ENCODE peak calls at places on chromosomes 1 and 21, in nine cellular contexts. E, Z, I, K, M, P, X, A and U are unnamed samples.

GRCh38 chr1:41592451-41593125 is 108.1 kb upstream of the EDN2 start:
- ATAC-seq in E (no peak), Z (no peak), I (no peak), K (no peak), M (no peak), P (no peak), X (no peak), A (no peak), U (no peak)

GRCh38 chr1:6683434-6683833 is 18.2 kb downstream of the DNAJC11 start:
- ATAC-seq in E (no peak), Z (no peak), I (peak; percentile 19), K (no peak), M (no peak), P (peak; percentile 72), X (no peak), A (no peak), U (no peak)

GRCh38 chr1:53625766-53626520 is 113.0 kb downstream of the GLIS1 start:
- ATAC-seq in E (no peak), Z (no peak), I (no peak), K (no peak), M (no peak), P (no peak), X (no peak), A (peak; percentile 57), U (no peak)

GRCh38 chr1:89350298-89350697 is 13.6 kb upstream of the GBP6 start:
- ATAC-seq in E (no peak), Z (no peak), I (no peak), K (peak; percentile 51), M (no peak), P (peak; percentile 25), X (no peak), A (no peak), U (no peak)

GRCh38 chr1:206935491-206936067 is 10.7 kb downstream of the PIGR start:
- ATAC-seq in E (peak; percentile 72), Z (peak; percentile 55), I (peak; percentile 99), K (peak; percentile 58), M (peak; percentile 84), P (peak; percentile 76), X (peak; percentile 82), A (peak; percentile 39), U (peak; percentile 88)

GRCh38 chr1:228084325-228084724 is 1.8 kb downstream of the ARF1 start:
- ATAC-seq in E (peak; percentile 13), Z (no peak), I (no peak), K (no peak), M (no peak), P (peak; percentile 24), X (no peak), A (no peak), U (no peak)

GRCh38 chr1:154860154-154860870 is 9.8 kb downstream of the KCNN3 start:
- ATAC-seq in E (peak; percentile 28), Z (no peak), I (peak; percentile 54), K (no peak), M (no peak), P (peak; percentile 7), X (no peak), A (no peak), U (no peak)

GRCh38 chr1:25807480-25808390 is 7.7 kb downstream of the SELENON start:
- ATAC-seq in E (no peak), Z (no peak), I (no peak), K (no peak), M (no peak), P (no peak), X (no peak), A (no peak), U (no peak)

GRCh38 chr1:19033926-19034680 is 77.6 kb upstream of the IFFO2 start:
- ATAC-seq in E (no peak), Z (no peak), I (no peak), K (no peak), M (no peak), P (no peak), X (peak; percentile 93), A (no peak), U (peak; percentile 64)

GRCh38 chr1:6596886-6597776 is 5.5 kb downstream of the KLHL21 start:
- ATAC-seq in E (no peak), Z (no peak), I (no peak), K (no peak), M (no peak), P (no peak), X (no peak), A (no peak), U (no peak)

GRCh38 chr1:1272341-1273151 is 1.1 kb downstream of the UBE2J2 start:
- ATAC-seq in E (peak; percentile 38), Z (peak; percentile 14), I (peak; percentile 2), K (no peak), M (peak; percentile 38), P (no peak), X (peak; percentile 64), A (no peak), U (no peak)

GRCh38 chr1:23442751-23443150 is 18.2 kb upstream of the TCEA3 start:
- ATAC-seq in E (no peak), Z (no peak), I (no peak), K (no peak), M (no peak), P (no peak), X (no peak), A (no peak), U (no peak)

GRCh38 chr21:39022035-39022900 is 161.0 kb downstream of the PSMG1 start:
- ATAC-seq in E (peak; percentile 15), Z (no peak), I (no peak), K (no peak), M (no peak), P (no peak), X (no peak), A (no peak), U (no peak)

GRCh38 chr21:31571879-31572278 is 87.6 kb upstream of the SOD1 start:
- ATAC-seq in E (no peak), Z (no peak), I (no peak), K (no peak), M (no peak), P (no peak), X (no peak), A (no peak), U (no peak)

GRCh38 chr1:24481098-24481497 is 21.5 kb upstream of the RCAN3 start:
- ATAC-seq in E (peak; percentile 81), Z (peak; percentile 70), I (peak; percentile 79), K (peak; percentile 75), M (no peak), P (peak; percentile 76), X (no peak), A (peak; percentile 47), U (no peak)

GRCh38 chr1:26831546-26832248 is 5.2 kb downstream of the ZDHHC18 start:
- ATAC-seq in E (no peak), Z (no peak), I (no peak), K (no peak), M (no peak), P (no peak), X (peak; percentile 37), A (no peak), U (no peak)

GRCh38 chr1:42298520-42298919 is 36.5 kb downstream of the FOXJ3 start:
- ATAC-seq in E (no peak), Z (peak; percentile 44), I (no peak), K (no peak), M (no peak), P (no peak), X (no peak), A (no peak), U (no peak)

GRCh38 chr1:93631626-93632365 is 49.8 kb downstream of the BCAR3 start:
- ATAC-seq in E (peak; percentile 45), Z (no peak), I (peak; percentile 87), K (no peak), M (peak; percentile 66), P (no peak), X (no peak), A (no peak), U (peak; percentile 58)

GRCh38 chr1:199279872-199280649 is 641.2 kb downstream of the PTPRC start:
- ATAC-seq in E (no peak), Z (no peak), I (no peak), K (peak; percentile 47), M (peak; percentile 77), P (peak; percentile 83), X (no peak), A (no peak), U (peak; percentile 61)

GRCh38 chr1:182196897-182197546 is 135.5 kb upstream of the ZNF648 start:
- ATAC-seq in E (peak; percentile 77), Z (no peak), I (no peak), K (no peak), M (no peak), P (no peak), X (no peak), A (peak; percentile 84), U (no peak)

GRCh38 chr1:235093013-235093618 is 35.5 kb downstream of the TOMM20 start:
- ATAC-seq in E (peak; percentile 77), Z (no peak), I (peak; percentile 85), K (peak; percentile 2), M (peak; percentile 45), P (peak; percentile 20), X (peak; percentile 43), A (peak; percentile 87), U (peak; percentile 66)

GRCh38 chr1:159932296-159933285 is 7.3 kb upstream of the TAGLN2 start:
- ATAC-seq in E (no peak), Z (no peak), I (no peak), K (no peak), M (no peak), P (no peak), X (no peak), A (no peak), U (no peak)

GRCh38 chr1:221891708-221892107 is 149.8 kb upstream of the DUSP10 start:
- ATAC-seq in E (no peak), Z (no peak), I (no peak), K (no peak), M (no peak), P (no peak), X (no peak), A (peak; percentile 49), U (no peak)

GRCh38 chr1:20430355-20431290 is 55.4 kb downstream of the CAMK2N1 start:
- ATAC-seq in E (peak; percentile 43), Z (no peak), I (peak; percentile 94), K (peak; percentile 47), M (peak; percentile 87), P (no peak), X (peak; percentile 47), A (peak; percentile 16), U (peak; percentile 79)

GRCh38 chr21:43021756-43022600 is 47.6 kb downstream of the PKNOX1 start:
- ATAC-seq in E (no peak), Z (no peak), I (no peak), K (no peak), M (no peak), P (no peak), X (no peak), A (peak; percentile 43), U (no peak)

GRCh38 chr21:15731243-15731613 is 1.4 kb downstream of the USP25 start:
- ATAC-seq in E (peak; percentile 29), Z (no peak), I (peak; percentile 57), K (no peak), M (no peak), P (peak; percentile 16), X (peak; percentile 43), A (no peak), U (no peak)

GRCh38 chr1:201481004-201481380 is 12.0 kb upstream of the PHLDA3 start:
- ATAC-seq in E (peak; percentile 16), Z (no peak), I (no peak), K (no peak), M (peak; percentile 0), P (no peak), X (peak; percentile 3), A (peak; percentile 7), U (no peak)

GRCh38 chr1:47996406-47997226 is 569 bp downstream of the TRABD2B start:
- ATAC-seq in E (peak; percentile 25), Z (no peak), I (no peak), K (no peak), M (no peak), P (no peak), X (peak; percentile 12), A (peak; percentile 25), U (no peak)

GRCh38 chr21:41933259-41934079 is 20.3 kb downstream of the C2CD2 start:
- ATAC-seq in E (peak; percentile 55), Z (peak; percentile 17), I (no peak), K (no peak), M (no peak), P (no peak), X (peak; percentile 63), A (peak; percentile 62), U (peak; percentile 78)